ENCODE peak calls at places on chromosomes 16 and 17, in nine cellular contexts. B, Y, W, F, H, J, S, V and R are unnamed samples.

GRCh38 chr16:359871-360697 is 7.6 kb upstream of the AXIN1 start:
- DNase-seq in B (no peak), Y (no peak), W (peak), F (no peak), H (no peak), J (no peak), S (no peak), V (no peak), R (no peak)

GRCh38 chr16:4032768-4033167 is 83.5 kb downstream of the ADCY9 start:
- DNase-seq in B (no peak), Y (no peak), W (peak), F (peak), H (no peak), J (peak), S (peak), V (peak), R (no peak)

GRCh38 chr16:56812884-56813283 is 52.1 kb upstream of the SLC12A3 start:
- DNase-seq in B (no peak), Y (no peak), W (no peak), F (no peak), H (no peak), J (no peak), S (no peak), V (no peak), R (peak)

GRCh38 chr17:60548990-60549389 is 22.9 kb upstream of the APPBP2 start:
- DNase-seq in B (no peak), Y (no peak), W (no peak), F (no peak), H (no peak), J (no peak), S (no peak), V (no peak), R (no peak)

GRCh38 chr16:71709231-71709781 is 15.2 kb downstream of the PHLPP2 start:
- DNase-seq in B (no peak), Y (no peak), W (no peak), F (no peak), H (no peak), J (no peak), S (no peak), V (no peak), R (no peak)

GRCh38 chr17:19753049-19753444 is 4.9 kb upstream of the ALDH3A1 start:
- DNase-seq in B (peak), Y (no peak), W (peak), F (no peak), H (no peak), J (peak), S (peak), V (peak), R (peak)

GRCh38 chr17:48330877-48331276 is 99.1 kb downstream of the SKAP1 start:
- DNase-seq in B (no peak), Y (no peak), W (no peak), F (no peak), H (no peak), J (no peak), S (no peak), V (no peak), R (no peak)

GRCh38 chr17:66540131-66540781 is 237.8 kb downstream of the PRKCA start:
- DNase-seq in B (peak), Y (no peak), W (peak), F (no peak), H (no peak), J (peak), S (peak), V (peak), R (no peak)

GRCh38 chr16:83403751-83404150 is 404.0 kb upstream of the HSBP1 start:
- DNase-seq in B (no peak), Y (no peak), W (no peak), F (no peak), H (no peak), J (no peak), S (no peak), V (no peak), R (no peak)

GRCh38 chr16:65888201-65888600 is 478.3 kb upstream of the CDH5 start:
- DNase-seq in B (no peak), Y (no peak), W (no peak), F (no peak), H (no peak), J (no peak), S (no peak), V (no peak), R (no peak)

GRCh38 chr17:67441052-67441738 is 64.1 kb downstream of the PITPNC1 start:
- DNase-seq in B (no peak), Y (peak), W (peak), F (no peak), H (no peak), J (no peak), S (no peak), V (peak), R (no peak)

GRCh38 chr17:42163113-42163512 is 8.3 kb upstream of the RAB5C start:
- DNase-seq in B (no peak), Y (peak), W (no peak), F (no peak), H (no peak), J (no peak), S (no peak), V (peak), R (no peak)

GRCh38 chr17:83073389-83074063 is 5.9 kb upstream of the METRNL start:
- DNase-seq in B (no peak), Y (no peak), W (peak), F (no peak), H (no peak), J (peak), S (peak), V (peak), R (peak)

GRCh38 chr17:42698736-42699414 is 16.5 kb downstream of the CNTNAP1 start:
- DNase-seq in B (no peak), Y (no peak), W (no peak), F (no peak), H (peak), J (no peak), S (peak), V (peak), R (no peak)

GRCh38 chr17:77712578-77712977 is 245.9 kb upstream of the TNRC6C start:
- DNase-seq in B (no peak), Y (no peak), W (no peak), F (no peak), H (no peak), J (no peak), S (no peak), V (no peak), R (no peak)

GRCh38 chr16:57615813-57616212 is 12.6 kb upstream of the ADGRG1 start:
- DNase-seq in B (peak), Y (no peak), W (peak), F (no peak), H (no peak), J (peak), S (no peak), V (no peak), R (no peak)

GRCh38 chr17:42191209-42191608 is 3.1 kb downstream of the GHDC start:
- DNase-seq in B (no peak), Y (no peak), W (no peak), F (no peak), H (no peak), J (no peak), S (no peak), V (no peak), R (no peak)

GRCh38 chr16:71666264-71666663 is 40.3 kb downstream of the MARVELD3 start:
- DNase-seq in B (no peak), Y (no peak), W (no peak), F (no peak), H (no peak), J (no peak), S (no peak), V (no peak), R (no peak)